ENCODE peak calls at places on chromosomes 3 and 15, in eight cellular contexts. One of them, this sample, is unnamed. For H3K4me1, the result is how much of the 10 kb centered on the place peaks cover.

GRCh38 chr3:119098620-119099222 is 47.2 kb upstream of the TEX55 start:
- DNase-seq in adrenal gland: no peak
- DNase-seq in MM.1S: peak
- DNase-seq in tibial artery: no peak
- DNase-seq in K562: peak
- DNase-seq in GM23248: peak
- DNase-seq in CD8-positive, alpha-beta memory T cell: peak
- DNase-seq in CD4-positive, alpha-beta memory T cell: peak
- DNase-seq in this sample: peak

GRCh38 chr3:170961616-170962400 is 53.4 kb upstream of the EIF5A2 start:
- DNase-seq in adrenal gland: no peak
- DNase-seq in MM.1S: peak
- DNase-seq in tibial artery: no peak
- DNase-seq in K562: peak
- DNase-seq in GM23248: peak
- DNase-seq in CD8-positive, alpha-beta memory T cell: no peak
- DNase-seq in CD4-positive, alpha-beta memory T cell: peak
- DNase-seq in this sample: peak

GRCh38 chr15:50219820-50220219 is 37.8 kb downstream of the SLC27A2 start:
- DNase-seq in adrenal gland: no peak
- DNase-seq in MM.1S: no peak
- DNase-seq in tibial artery: no peak
- DNase-seq in K562: no peak
- DNase-seq in GM23248: peak
- DNase-seq in CD8-positive, alpha-beta memory T cell: no peak
- DNase-seq in CD4-positive, alpha-beta memory T cell: no peak
- DNase-seq in this sample: peak

GRCh38 chr3:188066141-188066540 is 87.8 kb upstream of the LPP start:
- DNase-seq in adrenal gland: no peak
- DNase-seq in MM.1S: no peak
- DNase-seq in tibial artery: no peak
- DNase-seq in K562: no peak
- DNase-seq in GM23248: no peak
- DNase-seq in CD8-positive, alpha-beta memory T cell: no peak
- DNase-seq in CD4-positive, alpha-beta memory T cell: no peak
- DNase-seq in this sample: no peak

GRCh38 chr3:54042259-54042823 is 80.0 kb upstream of the CACNA2D3 start:
- DNase-seq in adrenal gland: no peak
- DNase-seq in MM.1S: no peak
- DNase-seq in tibial artery: no peak
- DNase-seq in K562: no peak
- DNase-seq in GM23248: no peak
- DNase-seq in CD8-positive, alpha-beta memory T cell: no peak
- DNase-seq in CD4-positive, alpha-beta memory T cell: no peak
- DNase-seq in this sample: no peak

GRCh38 chr3:33658971-33659848 is 58.8 kb downstream of the CLASP2 start:
- DNase-seq in adrenal gland: peak
- DNase-seq in MM.1S: peak
- DNase-seq in tibial artery: peak
- DNase-seq in K562: peak
- DNase-seq in GM23248: peak
- DNase-seq in CD8-positive, alpha-beta memory T cell: peak
- DNase-seq in CD4-positive, alpha-beta memory T cell: peak
- DNase-seq in this sample: no peak

GRCh38 chr15:25180606-25181289 is 226.0 kb downstream of the SNRPN start:
- DNase-seq in adrenal gland: no peak
- DNase-seq in MM.1S: no peak
- DNase-seq in tibial artery: peak
- DNase-seq in K562: no peak
- DNase-seq in GM23248: no peak
- DNase-seq in CD8-positive, alpha-beta memory T cell: no peak
- DNase-seq in CD4-positive, alpha-beta memory T cell: no peak
- DNase-seq in this sample: no peak

GRCh38 chr15:70152070-70152480 is 54.4 kb upstream of the TLE3 start:
- DNase-seq in adrenal gland: peak
- DNase-seq in MM.1S: peak
- DNase-seq in tibial artery: no peak
- DNase-seq in K562: no peak
- DNase-seq in GM23248: peak
- DNase-seq in CD8-positive, alpha-beta memory T cell: no peak
- DNase-seq in CD4-positive, alpha-beta memory T cell: no peak
- DNase-seq in this sample: no peak

GRCh38 chr3:187639912-187640822 is 30.0 kb downstream of the SST start:
- DNase-seq in adrenal gland: no peak
- DNase-seq in MM.1S: no peak
- DNase-seq in tibial artery: no peak
- DNase-seq in K562: no peak
- DNase-seq in GM23248: peak
- DNase-seq in CD8-positive, alpha-beta memory T cell: no peak
- DNase-seq in CD4-positive, alpha-beta memory T cell: no peak
- DNase-seq in this sample: no peak

GRCh38 chr3:58021072-58021959 is 13.1 kb downstream of the FLNB start:
- DNase-seq in adrenal gland: no peak
- DNase-seq in MM.1S: no peak
- DNase-seq in tibial artery: no peak
- DNase-seq in K562: no peak
- DNase-seq in GM23248: no peak
- DNase-seq in CD8-positive, alpha-beta memory T cell: no peak
- DNase-seq in CD4-positive, alpha-beta memory T cell: no peak
- DNase-seq in this sample: peak

GRCh38 chr3:58022490-58022889 is 14.3 kb downstream of the FLNB start:
- DNase-seq in adrenal gland: no peak
- DNase-seq in MM.1S: no peak
- DNase-seq in tibial artery: no peak
- DNase-seq in K562: no peak
- DNase-seq in GM23248: no peak
- DNase-seq in CD8-positive, alpha-beta memory T cell: no peak
- DNase-seq in CD4-positive, alpha-beta memory T cell: no peak
- DNase-seq in this sample: no peak

GRCh38 chr3:58019343-58019742 is 11.1 kb downstream of the FLNB start:
- DNase-seq in adrenal gland: no peak
- DNase-seq in MM.1S: no peak
- DNase-seq in tibial artery: no peak
- DNase-seq in K562: no peak
- DNase-seq in GM23248: no peak
- DNase-seq in CD8-positive, alpha-beta memory T cell: no peak
- DNase-seq in CD4-positive, alpha-beta memory T cell: no peak
- DNase-seq in this sample: no peak

GRCh38 chr3:58021962-58022361 is 13.7 kb downstream of the FLNB start:
- DNase-seq in adrenal gland: no peak
- DNase-seq in MM.1S: no peak
- DNase-seq in tibial artery: no peak
- DNase-seq in K562: no peak
- DNase-seq in GM23248: no peak
- DNase-seq in CD8-positive, alpha-beta memory T cell: no peak
- DNase-seq in CD4-positive, alpha-beta memory T cell: no peak
- DNase-seq in this sample: no peak

DNA sequence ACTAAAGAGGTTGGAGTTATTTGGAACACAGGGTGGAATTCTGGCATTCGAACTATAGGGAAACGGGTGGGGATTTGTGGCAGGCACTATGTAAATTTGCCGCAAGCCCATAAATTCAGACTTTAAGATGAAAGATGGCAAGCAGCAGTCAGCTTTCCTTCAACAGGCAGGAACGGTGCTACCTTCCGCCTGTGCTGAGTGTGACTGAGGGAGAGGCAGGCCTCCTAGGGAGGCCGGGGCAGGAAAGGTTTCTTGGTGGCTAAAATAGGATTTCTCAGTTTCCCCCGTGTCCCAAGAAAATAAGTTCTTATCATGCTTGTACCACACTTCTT is 12.5 kb downstream of the FLNB start:
- DNase-seq in adrenal gland: no peak
- DNase-seq in MM.1S: no peak
- DNase-seq in tibial artery: no peak
- DNase-seq in K562: no peak
- DNase-seq in GM23248: no peak
- DNase-seq in CD8-positive, alpha-beta memory T cell: no peak
- DNase-seq in CD4-positive, alpha-beta memory T cell: no peak
- DNase-seq in this sample: no peak
- H3K4me1 ChIP-seq in adrenal gland: under half
- H3K4me1 ChIP-seq in MM.1S: under half
- H3K4me1 ChIP-seq in tibial artery: under half
- H3K4me1 ChIP-seq in K562: under half
- H3K4me1 ChIP-seq in GM23248: under half
- H3K4me1 ChIP-seq in CD8-positive, alpha-beta memory T cell: under half
- H3K4me1 ChIP-seq in CD4-positive, alpha-beta memory T cell: under half
- H3K4me1 ChIP-seq in this sample: half or more

GRCh38 chr3:193746832-193747231 is 153.8 kb downstream of the OPA1 start:
- DNase-seq in adrenal gland: no peak
- DNase-seq in MM.1S: no peak
- DNase-seq in tibial artery: no peak
- DNase-seq in K562: no peak
- DNase-seq in GM23248: no peak
- DNase-seq in CD8-positive, alpha-beta memory T cell: no peak
- DNase-seq in CD4-positive, alpha-beta memory T cell: no peak
- DNase-seq in this sample: no peak
- H3K4me1 ChIP-seq in adrenal gland: under half
- H3K4me1 ChIP-seq in MM.1S: under half
- H3K4me1 ChIP-seq in tibial artery: under half
- H3K4me1 ChIP-seq in K562: under half
- H3K4me1 ChIP-seq in GM23248: under half
- H3K4me1 ChIP-seq in CD8-positive, alpha-beta memory T cell: under half
- H3K4me1 ChIP-seq in CD4-positive, alpha-beta memory T cell: under half
- H3K4me1 ChIP-seq in this sample: under half

GRCh38 chr3:124617177-124617576 is 113.1 kb upstream of the UMPS start:
- DNase-seq in adrenal gland: no peak
- DNase-seq in MM.1S: no peak
- DNase-seq in tibial artery: no peak
- DNase-seq in K562: no peak
- DNase-seq in GM23248: no peak
- DNase-seq in CD8-positive, alpha-beta memory T cell: no peak
- DNase-seq in CD4-positive, alpha-beta memory T cell: no peak
- DNase-seq in this sample: no peak

GRCh38 chr3:124619887-124620599 is 110.2 kb upstream of the UMPS start:
- DNase-seq in adrenal gland: no peak
- DNase-seq in MM.1S: peak
- DNase-seq in tibial artery: no peak
- DNase-seq in K562: no peak
- DNase-seq in GM23248: no peak
- DNase-seq in CD8-positive, alpha-beta memory T cell: no peak
- DNase-seq in CD4-positive, alpha-beta memory T cell: peak
- DNase-seq in this sample: no peak

GRCh38 chr3:124620600-124621063 is 109.6 kb upstream of the UMPS start:
- DNase-seq in adrenal gland: peak
- DNase-seq in MM.1S: peak
- DNase-seq in tibial artery: no peak
- DNase-seq in K562: peak
- DNase-seq in GM23248: peak
- DNase-seq in CD8-positive, alpha-beta memory T cell: no peak
- DNase-seq in CD4-positive, alpha-beta memory T cell: peak
- DNase-seq in this sample: peak

GRCh38 chr3:124625084-124625483 is 105.2 kb upstream of the UMPS start:
- DNase-seq in adrenal gland: no peak
- DNase-seq in MM.1S: no peak
- DNase-seq in tibial artery: no peak
- DNase-seq in K562: no peak
- DNase-seq in GM23248: no peak
- DNase-seq in CD8-positive, alpha-beta memory T cell: no peak
- DNase-seq in CD4-positive, alpha-beta memory T cell: no peak
- DNase-seq in this sample: no peak

DNA sequence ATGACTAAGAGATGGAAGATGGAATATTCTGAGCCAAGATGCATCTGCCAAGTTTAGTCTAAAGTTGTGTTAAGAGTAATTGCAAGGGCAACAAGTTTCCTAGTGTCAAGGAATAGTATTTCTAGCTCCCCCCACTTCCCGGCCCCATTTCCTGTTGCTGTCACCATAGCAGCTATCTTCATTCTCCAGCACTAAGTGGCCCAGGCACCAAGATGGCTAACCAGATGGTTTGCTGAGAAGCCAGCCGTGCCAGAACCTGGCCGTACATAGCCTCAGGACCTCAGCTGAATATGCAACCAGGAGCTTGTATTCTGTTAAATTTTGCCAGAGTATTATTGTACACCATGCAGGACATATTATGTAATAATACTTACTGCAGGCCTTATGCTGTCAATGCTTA is 108.8 kb upstream of the UMPS start:
- DNase-seq in adrenal gland: peak
- DNase-seq in MM.1S: no peak
- DNase-seq in tibial artery: no peak
- DNase-seq in K562: peak
- DNase-seq in GM23248: no peak
- DNase-seq in CD8-positive, alpha-beta memory T cell: no peak
- DNase-seq in CD4-positive, alpha-beta memory T cell: no peak
- DNase-seq in this sample: no peak
- H3K4me1 ChIP-seq in adrenal gland: under half
- H3K4me1 ChIP-seq in MM.1S: under half
- H3K4me1 ChIP-seq in tibial artery: under half
- H3K4me1 ChIP-seq in K562: under half
- H3K4me1 ChIP-seq in GM23248: under half
- H3K4me1 ChIP-seq in CD8-positive, alpha-beta memory T cell: under half
- H3K4me1 ChIP-seq in CD4-positive, alpha-beta memory T cell: under half
- H3K4me1 ChIP-seq in this sample: under half

DNA sequence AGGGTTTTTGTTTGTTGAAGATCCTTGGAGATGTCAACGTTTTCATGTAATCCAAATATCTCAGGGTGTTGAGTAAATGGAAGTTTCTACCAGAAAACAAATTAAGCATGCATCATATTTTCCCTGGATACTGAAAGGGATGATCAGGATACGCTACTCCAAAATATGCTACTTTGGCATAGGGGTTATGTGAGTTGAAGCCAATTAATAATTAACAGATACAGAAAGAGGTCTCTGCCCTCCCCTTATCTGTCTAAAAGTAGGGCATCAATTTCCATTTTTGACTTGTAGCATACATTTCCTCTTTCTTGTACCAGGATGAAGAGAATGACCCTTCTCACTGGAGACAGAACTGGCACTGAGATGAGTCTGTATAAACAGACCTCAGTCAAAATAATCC is 17.3 kb upstream of the ASB14 start:
- DNase-seq in adrenal gland: no peak
- DNase-seq in MM.1S: no peak
- DNase-seq in tibial artery: no peak
- DNase-seq in K562: no peak
- DNase-seq in GM23248: no peak
- DNase-seq in CD8-positive, alpha-beta memory T cell: no peak
- DNase-seq in CD4-positive, alpha-beta memory T cell: no peak
- DNase-seq in this sample: no peak
- H3K4me1 ChIP-seq in adrenal gland: under half
- H3K4me1 ChIP-seq in MM.1S: under half
- H3K4me1 ChIP-seq in tibial artery: under half
- H3K4me1 ChIP-seq in K562: under half
- H3K4me1 ChIP-seq in GM23248: under half
- H3K4me1 ChIP-seq in CD8-positive, alpha-beta memory T cell: under half
- H3K4me1 ChIP-seq in CD4-positive, alpha-beta memory T cell: under half
- H3K4me1 ChIP-seq in this sample: under half

DNA sequence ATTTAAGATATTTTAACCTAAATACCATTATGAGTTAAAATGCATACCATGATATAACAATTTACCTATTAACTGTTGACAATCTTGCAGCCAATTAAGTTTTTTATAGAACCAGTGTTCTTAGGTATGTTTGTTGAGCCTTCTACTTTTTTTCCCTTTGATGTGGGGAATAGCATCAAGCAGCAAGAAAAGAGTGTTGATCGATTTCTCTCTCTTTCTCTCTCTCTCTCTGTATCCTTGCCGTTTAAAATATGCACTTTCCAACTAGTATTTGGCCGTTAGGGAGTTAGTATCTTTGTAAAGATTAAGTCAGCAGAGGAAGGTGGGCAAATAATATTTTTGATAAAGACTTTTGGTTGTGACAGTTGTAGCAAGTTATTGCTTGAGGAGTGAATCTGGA is 5.9 kb downstream of the CHD2 start:
- DNase-seq in adrenal gland: no peak
- DNase-seq in MM.1S: no peak
- DNase-seq in tibial artery: no peak
- DNase-seq in K562: no peak
- DNase-seq in GM23248: no peak
- DNase-seq in CD8-positive, alpha-beta memory T cell: peak
- DNase-seq in CD4-positive, alpha-beta memory T cell: peak
- DNase-seq in this sample: no peak
- H3K4me1 ChIP-seq in adrenal gland: under half
- H3K4me1 ChIP-seq in MM.1S: under half
- H3K4me1 ChIP-seq in tibial artery: under half
- H3K4me1 ChIP-seq in K562: under half
- H3K4me1 ChIP-seq in GM23248: half or more
- H3K4me1 ChIP-seq in CD8-positive, alpha-beta memory T cell: half or more
- H3K4me1 ChIP-seq in CD4-positive, alpha-beta memory T cell: half or more
- H3K4me1 ChIP-seq in this sample: half or more